ENCODE peak calls at places on chromosomes 12 and 14, in seven cellular contexts. One of them, this sample, is unnamed. For H3K4me1, the result is how much of the 10 kb centered on the place peaks cover.

GRCh38 chr12:89971880-89972279 is 263.2 kb upstream of the ATP2B1 start:
- DNase-seq in psoas muscle: no peak
- DNase-seq in lower lobe of right lung: no peak
- DNase-seq in fibroblast of lung: peak
- DNase-seq in ovary: no peak
- DNase-seq in uterus: no peak
- DNase-seq in upper lobe of right lung: no peak
- DNase-seq in this sample: no peak

GRCh38 chr14:75533791-75534190 is 11.5 kb downstream of the BATF start:
- DNase-seq in lower lobe of right lung: no peak
- DNase-seq in uterus: no peak
- DNase-seq in fibroblast of lung: no peak
- DNase-seq in psoas muscle: no peak
- DNase-seq in ovary: no peak
- DNase-seq in upper lobe of right lung: no peak
- DNase-seq in this sample: no peak

GRCh38 chr14:24436355-24437019 is 6.1 kb downstream of the SDR39U1 start:
- DNase-seq in fibroblast of lung: peak
- DNase-seq in uterus: no peak
- DNase-seq in ovary: peak
- DNase-seq in upper lobe of right lung: no peak
- DNase-seq in psoas muscle: no peak
- DNase-seq in lower lobe of right lung: no peak
- DNase-seq in this sample: no peak

GRCh38 chr12:113056631-113057488 is at the start of gene DTX1:
- DNase-seq in ovary: no peak
- DNase-seq in uterus: no peak
- DNase-seq in upper lobe of right lung: peak
- DNase-seq in fibroblast of lung: peak
- DNase-seq in lower lobe of right lung: no peak
- DNase-seq in psoas muscle: peak
- DNase-seq in this sample: no peak

GRCh38 chr12:100908501-100908900 is 113.9 kb downstream of the ANO4 start:
- DNase-seq in upper lobe of right lung: no peak
- DNase-seq in psoas muscle: no peak
- DNase-seq in uterus: no peak
- DNase-seq in ovary: no peak
- DNase-seq in fibroblast of lung: peak
- DNase-seq in lower lobe of right lung: no peak
- DNase-seq in this sample: no peak

GRCh38 chr14:100239200-100239839 is 376 bp downstream of the YY1 start:
- DNase-seq in upper lobe of right lung: peak
- DNase-seq in lower lobe of right lung: peak
- DNase-seq in fibroblast of lung: no peak
- DNase-seq in ovary: peak
- DNase-seq in uterus: peak
- DNase-seq in psoas muscle: peak
- DNase-seq in this sample: peak

GRCh38 chr12:3251691-3252090 is 174.5 kb downstream of the TSPAN9 start:
- DNase-seq in ovary: peak
- DNase-seq in uterus: peak
- DNase-seq in fibroblast of lung: no peak
- DNase-seq in lower lobe of right lung: no peak
- DNase-seq in upper lobe of right lung: no peak
- DNase-seq in psoas muscle: no peak
- DNase-seq in this sample: peak

GRCh38 chr12:47276253-47277070 is 196.7 kb upstream of the AMIGO2 start:
- DNase-seq in uterus: peak
- DNase-seq in upper lobe of right lung: no peak
- DNase-seq in fibroblast of lung: peak
- DNase-seq in ovary: no peak
- DNase-seq in lower lobe of right lung: no peak
- DNase-seq in psoas muscle: no peak
- DNase-seq in this sample: peak

GRCh38 chr14:103179078-103179477 is 55.8 kb downstream of the TNFAIP2 start:
- DNase-seq in uterus: no peak
- DNase-seq in ovary: no peak
- DNase-seq in upper lobe of right lung: peak
- DNase-seq in psoas muscle: no peak
- DNase-seq in fibroblast of lung: no peak
- DNase-seq in lower lobe of right lung: no peak
- DNase-seq in this sample: no peak

GRCh38 chr14:76613616-76614015 is 147.7 kb upstream of the VASH1 start:
- DNase-seq in psoas muscle: no peak
- DNase-seq in upper lobe of right lung: no peak
- DNase-seq in uterus: no peak
- DNase-seq in fibroblast of lung: no peak
- DNase-seq in lower lobe of right lung: no peak
- DNase-seq in ovary: no peak
- DNase-seq in this sample: no peak

GRCh38 chr12:89492883-89493282 is 31.7 kb downstream of the GALNT4 start:
- DNase-seq in psoas muscle: no peak
- DNase-seq in ovary: no peak
- DNase-seq in fibroblast of lung: no peak
- DNase-seq in upper lobe of right lung: no peak
- DNase-seq in lower lobe of right lung: no peak
- DNase-seq in uterus: no peak
- DNase-seq in this sample: no peak

GRCh38 chr14:44448816-44449411 is 58.2 kb downstream of the FSCB start:
- DNase-seq in upper lobe of right lung: no peak
- DNase-seq in lower lobe of right lung: no peak
- DNase-seq in uterus: no peak
- DNase-seq in ovary: no peak
- DNase-seq in fibroblast of lung: no peak
- DNase-seq in psoas muscle: no peak
- DNase-seq in this sample: no peak

GRCh38 chr12:46493352-46494209 is 121.0 kb upstream of the SLC38A2 start:
- DNase-seq in ovary: no peak
- DNase-seq in psoas muscle: no peak
- DNase-seq in fibroblast of lung: no peak
- DNase-seq in uterus: no peak
- DNase-seq in upper lobe of right lung: no peak
- DNase-seq in lower lobe of right lung: no peak
- DNase-seq in this sample: no peak

GRCh38 chr14:98622208-98623051 is 649.6 kb downstream of the BCL11B start:
- DNase-seq in uterus: no peak
- DNase-seq in ovary: no peak
- DNase-seq in fibroblast of lung: peak
- DNase-seq in lower lobe of right lung: no peak
- DNase-seq in psoas muscle: no peak
- DNase-seq in upper lobe of right lung: no peak
- DNase-seq in this sample: no peak

GRCh38 chr12:52347546-52348510 is 19.5 kb downstream of the KRT85 start:
- DNase-seq in fibroblast of lung: no peak
- DNase-seq in upper lobe of right lung: no peak
- DNase-seq in lower lobe of right lung: no peak
- DNase-seq in psoas muscle: no peak
- DNase-seq in ovary: no peak
- DNase-seq in uterus: no peak
- DNase-seq in this sample: no peak

GRCh38 chr14:30564235-30564867 is 5.4 kb downstream of the G2E3 start:
- DNase-seq in lower lobe of right lung: no peak
- DNase-seq in upper lobe of right lung: no peak
- DNase-seq in psoas muscle: no peak
- DNase-seq in uterus: no peak
- DNase-seq in ovary: no peak
- DNase-seq in fibroblast of lung: no peak
- DNase-seq in this sample: no peak

GRCh38 chr12:99960312-99960711 is 24.4 kb downstream of the ANKS1B start:
- DNase-seq in uterus: no peak
- DNase-seq in ovary: no peak
- DNase-seq in fibroblast of lung: no peak
- DNase-seq in upper lobe of right lung: no peak
- DNase-seq in lower lobe of right lung: no peak
- DNase-seq in psoas muscle: no peak
- DNase-seq in this sample: no peak

GRCh38 chr14:99968156-99968920 is 96.9 kb upstream of the EVL start:
- DNase-seq in ovary: no peak
- DNase-seq in uterus: peak
- DNase-seq in lower lobe of right lung: no peak
- DNase-seq in fibroblast of lung: peak
- DNase-seq in upper lobe of right lung: no peak
- DNase-seq in psoas muscle: no peak
- DNase-seq in this sample: no peak

GRCh38 chr12:7017870-7018349 is 366 bp downstream of the LPCAT3 start:
- DNase-seq in fibroblast of lung: no peak
- DNase-seq in lower lobe of right lung: no peak
- DNase-seq in psoas muscle: peak
- DNase-seq in uterus: no peak
- DNase-seq in ovary: no peak
- DNase-seq in upper lobe of right lung: no peak
- DNase-seq in this sample: no peak

GRCh38 chr14:74604896-74605295 is 7.1 kb downstream of the LTBP2 start:
- DNase-seq in ovary: no peak
- DNase-seq in psoas muscle: peak
- DNase-seq in upper lobe of right lung: no peak
- DNase-seq in fibroblast of lung: no peak
- DNase-seq in uterus: no peak
- DNase-seq in lower lobe of right lung: no peak
- DNase-seq in this sample: no peak

GRCh38 chr14:68977741-68978549 is 1.2 kb downstream of the ACTN1 start:
- DNase-seq in upper lobe of right lung: peak
- DNase-seq in ovary: peak
- DNase-seq in psoas muscle: peak
- DNase-seq in fibroblast of lung: peak
- DNase-seq in uterus: peak
- DNase-seq in lower lobe of right lung: peak
- DNase-seq in this sample: peak

GRCh38 chr14:81529391-81529790 is 4.3 kb downstream of the SEL1L start:
- DNase-seq in fibroblast of lung: no peak
- DNase-seq in lower lobe of right lung: no peak
- DNase-seq in uterus: no peak
- DNase-seq in ovary: no peak
- DNase-seq in upper lobe of right lung: no peak
- DNase-seq in psoas muscle: no peak
- DNase-seq in this sample: no peak

GRCh38 chr12:114710151-114710550 is 26.2 kb upstream of the TBX3 start:
- DNase-seq in uterus: no peak
- DNase-seq in psoas muscle: no peak
- DNase-seq in lower lobe of right lung: no peak
- DNase-seq in fibroblast of lung: no peak
- DNase-seq in upper lobe of right lung: no peak
- DNase-seq in ovary: no peak
- DNase-seq in this sample: no peak

DNA sequence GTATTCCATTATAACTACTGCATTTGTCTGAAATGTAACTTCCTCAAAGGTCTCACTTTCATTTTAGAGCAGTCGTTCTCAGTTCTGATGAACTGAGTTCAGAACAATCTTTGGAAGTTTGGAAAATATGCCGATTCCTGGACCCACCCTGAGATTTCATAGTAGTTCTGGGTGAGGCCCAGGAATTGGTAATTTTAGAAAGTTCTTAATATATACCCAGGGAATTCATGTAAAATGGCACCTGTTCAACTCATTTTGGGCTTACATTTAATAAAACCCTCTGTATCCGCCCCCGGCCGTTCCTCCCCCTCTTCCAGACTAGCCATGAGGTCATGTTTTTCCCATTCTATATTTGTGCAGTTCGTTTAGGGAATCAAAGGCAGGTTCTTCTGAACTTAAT is 5.9 kb downstream of the GSG1 start:
- DNase-seq in lower lobe of right lung: peak
- DNase-seq in fibroblast of lung: no peak
- DNase-seq in upper lobe of right lung: no peak
- DNase-seq in ovary: no peak
- DNase-seq in psoas muscle: no peak
- DNase-seq in uterus: peak
- DNase-seq in this sample: no peak
- H3K4me3 ChIP-seq in lower lobe of right lung: peak
- H3K4me3 ChIP-seq in fibroblast of lung: no peak
- H3K4me3 ChIP-seq in upper lobe of right lung: peak
- H3K4me3 ChIP-seq in ovary: peak
- H3K4me3 ChIP-seq in psoas muscle: peak
- H3K4me3 ChIP-seq in uterus: peak
- H3K4me3 ChIP-seq in this sample: no peak

GRCh38 chr12:23543767-23544166 is 405.7 kb downstream of the SOX5 start:
- DNase-seq in ovary: no peak
- DNase-seq in psoas muscle: no peak
- DNase-seq in fibroblast of lung: no peak
- DNase-seq in upper lobe of right lung: no peak
- DNase-seq in lower lobe of right lung: no peak
- DNase-seq in uterus: no peak
- DNase-seq in this sample: no peak

GRCh38 chr12:23536293-23536692 is 413.2 kb downstream of the SOX5 start:
- DNase-seq in fibroblast of lung: no peak
- DNase-seq in ovary: no peak
- DNase-seq in upper lobe of right lung: no peak
- DNase-seq in lower lobe of right lung: no peak
- DNase-seq in psoas muscle: no peak
- DNase-seq in uterus: no peak
- DNase-seq in this sample: no peak

GRCh38 chr12:23535441-23535840 is 414.0 kb downstream of the SOX5 start:
- DNase-seq in ovary: no peak
- DNase-seq in upper lobe of right lung: no peak
- DNase-seq in psoas muscle: no peak
- DNase-seq in lower lobe of right lung: no peak
- DNase-seq in fibroblast of lung: no peak
- DNase-seq in uterus: no peak
- DNase-seq in this sample: no peak

GRCh38 chr12:23542187-23542586 is 407.3 kb downstream of the SOX5 start:
- DNase-seq in lower lobe of right lung: no peak
- DNase-seq in fibroblast of lung: no peak
- DNase-seq in uterus: no peak
- DNase-seq in upper lobe of right lung: no peak
- DNase-seq in psoas muscle: no peak
- DNase-seq in ovary: no peak
- DNase-seq in this sample: no peak

DNA sequence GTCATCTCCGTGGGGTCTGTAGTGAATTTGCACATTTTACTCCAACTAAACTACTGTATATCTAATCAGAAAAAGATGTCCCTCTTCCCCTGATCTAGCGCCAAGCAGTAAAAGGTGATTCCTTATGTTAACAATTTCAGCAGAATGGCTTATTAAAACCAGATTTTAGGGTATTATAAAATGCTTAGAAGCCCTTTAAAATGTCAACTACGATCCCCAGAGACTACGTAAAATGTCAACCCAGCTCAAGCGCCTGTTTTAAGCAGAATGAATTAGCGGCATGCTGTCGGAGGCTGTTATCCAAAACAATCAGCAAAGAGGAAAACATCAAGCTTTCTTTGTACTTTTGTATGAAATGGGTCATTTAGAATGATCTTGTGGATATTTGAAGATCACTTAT is 408.9 kb downstream of the SOX5 start:
- DNase-seq in upper lobe of right lung: no peak
- DNase-seq in psoas muscle: no peak
- DNase-seq in ovary: no peak
- DNase-seq in fibroblast of lung: no peak
- DNase-seq in uterus: no peak
- DNase-seq in lower lobe of right lung: no peak
- DNase-seq in this sample: no peak
- TF ChIP-seq CTCF in upper lobe of right lung: no peak
- TF ChIP-seq CTCF in psoas muscle: no peak
- TF ChIP-seq CTCF in ovary: no peak
- TF ChIP-seq CTCF in fibroblast of lung: no peak
- TF ChIP-seq CTCF in uterus: no peak
- TF ChIP-seq CTCF in lower lobe of right lung: no peak
- TF ChIP-seq CTCF in this sample: no peak

GRCh38 chr14:95308073-95308472 is 11.6 kb downstream of the CLMN start:
- DNase-seq in lower lobe of right lung: no peak
- DNase-seq in upper lobe of right lung: no peak
- DNase-seq in fibroblast of lung: no peak
- DNase-seq in psoas muscle: no peak
- DNase-seq in ovary: no peak
- DNase-seq in uterus: no peak
- DNase-seq in this sample: no peak
- H3K4me1 ChIP-seq in lower lobe of right lung: under half
- H3K4me1 ChIP-seq in upper lobe of right lung: under half
- H3K4me1 ChIP-seq in fibroblast of lung: under half
- H3K4me1 ChIP-seq in psoas muscle: under half
- H3K4me1 ChIP-seq in ovary: under half
- H3K4me1 ChIP-seq in uterus: under half
- H3K4me1 ChIP-seq in this sample: under half

GRCh38 chr12:50765325-50765911 is 1.5 kb downstream of the ATF1 start:
- DNase-seq in uterus: no peak
- DNase-seq in upper lobe of right lung: no peak
- DNase-seq in ovary: peak
- DNase-seq in fibroblast of lung: peak
- DNase-seq in psoas muscle: peak
- DNase-seq in lower lobe of right lung: no peak
- DNase-seq in this sample: no peak
- H3K4me3 ChIP-seq in uterus: peak
- H3K4me3 ChIP-seq in upper lobe of right lung: peak
- H3K4me3 ChIP-seq in ovary: peak
- H3K4me3 ChIP-seq in fibroblast of lung: peak
- H3K4me3 ChIP-seq in psoas muscle: peak
- H3K4me3 ChIP-seq in lower lobe of right lung: peak
- H3K4me3 ChIP-seq in this sample: peak

This sample was measured in left lung.